ENCODE peak calls at places on chromosomes 12 and 14, in five cellular contexts. S is OCI-LY7, Z is A549, N is fibroblast of lung, I is dorsolateral prefrontal cortex. J is an unnamed sample.

GRCh38 chr12:118773956-118774723 is 207.2 kb upstream of the SRRM4 start:
- DNase-seq in S (no peak), Z (no peak), N (no peak), I (peak; percentile 46), J (no peak)

GRCh38 chr12:104805186-104805585 is 152.9 kb downstream of the SLC41A2 start:
- DNase-seq in S (no peak), Z (no peak), N (peak; percentile 24), I (no peak), J (no peak)

GRCh38 chr12:86137936-86138335 is 118.3 kb downstream of the MGAT4C start:
- DNase-seq in S (no peak), Z (peak; percentile 36), N (peak; percentile 37), I (no peak), J (no peak)

GRCh38 chr14:97350415-97350814 is 553.2 kb downstream of the VRK1 start:
- DNase-seq in S (no peak), Z (no peak), N (no peak), I (no peak), J (no peak)

GRCh38 chr12:132766380-132767085 is 4.9 kb upstream of the ANKLE2 start:
- DNase-seq in S (no peak), Z (no peak), N (peak; percentile 38), I (no peak), J (no peak)

GRCh38 chr14:101130861-101131260 is 227.3 kb upstream of the RTL1 start:
- DNase-seq in S (no peak), Z (no peak), N (no peak), I (no peak), J (no peak)

GRCh38 chr12:52006726-52007157 is at the start of gene TAMALIN:
- DNase-seq in S (no peak), Z (no peak), N (peak; percentile 64), I (no peak), J (no peak)

GRCh38 chr12:112824701-112825100 is 33.2 kb downstream of the RPH3A start:
- DNase-seq in S (no peak), Z (no peak), N (no peak), I (no peak), J (no peak)

GRCh38 chr14:106094654-106095189 is 568.3 kb downstream of the TMEM121 start:
- DNase-seq in S (no peak), Z (peak; percentile 48), N (no peak), I (no peak), J (no peak)

GRCh38 chr12:113019045-113019444 is 37.5 kb upstream of the DTX1 start:
- DNase-seq in S (no peak), Z (no peak), N (no peak), I (no peak), J (no peak)

GRCh38 chr12:104314242-104314614 is 10.7 kb downstream of the EID3 start:
- DNase-seq in S (no peak), Z (no peak), N (no peak), I (no peak), J (no peak)

GRCh38 chr12:48932878-48933277 is 7.6 kb upstream of the FKBP11 start:
- DNase-seq in S (no peak), Z (no peak), N (no peak), I (no peak), J (no peak)

GRCh38 chr12:67633708-67634107 is 14.8 kb upstream of the DYRK2 start:
- DNase-seq in S (no peak), Z (no peak), N (no peak), I (no peak), J (no peak)

GRCh38 chr12:13175499-13175898 is 21.0 kb upstream of the EMP1 start:
- DNase-seq in S (no peak), Z (no peak), N (peak; percentile 47), I (no peak), J (no peak)

GRCh38 chr14:50082784-50083466 is 33.4 kb downstream of the VCPKMT start:
- DNase-seq in S (peak; percentile 58), Z (no peak), N (peak; percentile 36), I (no peak), J (peak; percentile 90)

GRCh38 chr14:66143387-66144112 is 342.6 kb upstream of the CCDC196 start:
- DNase-seq in S (no peak), Z (no peak), N (no peak), I (no peak), J (no peak)

GRCh38 chr12:107329569-107330324 is 236.4 kb upstream of the CRY1 start:
- DNase-seq in S (no peak), Z (no peak), N (no peak), I (no peak), J (no peak)

GRCh38 chr14:63647696-63648410 is 6.2 kb upstream of the WDR89 start:
- DNase-seq in S (no peak), Z (no peak), N (no peak), I (no peak), J (no peak)

GRCh38 chr12:127893875-127894635 is 372.9 kb upstream of the TMEM132C start:
- DNase-seq in S (peak; percentile 22), Z (peak; percentile 6), N (no peak), I (no peak), J (no peak)

GRCh38 chr14:92513966-92514843 is 624 bp downstream of the RIN3 start:
- DNase-seq in S (no peak), Z (peak; percentile 24), N (peak; percentile 52), I (no peak), J (no peak)

DNA sequence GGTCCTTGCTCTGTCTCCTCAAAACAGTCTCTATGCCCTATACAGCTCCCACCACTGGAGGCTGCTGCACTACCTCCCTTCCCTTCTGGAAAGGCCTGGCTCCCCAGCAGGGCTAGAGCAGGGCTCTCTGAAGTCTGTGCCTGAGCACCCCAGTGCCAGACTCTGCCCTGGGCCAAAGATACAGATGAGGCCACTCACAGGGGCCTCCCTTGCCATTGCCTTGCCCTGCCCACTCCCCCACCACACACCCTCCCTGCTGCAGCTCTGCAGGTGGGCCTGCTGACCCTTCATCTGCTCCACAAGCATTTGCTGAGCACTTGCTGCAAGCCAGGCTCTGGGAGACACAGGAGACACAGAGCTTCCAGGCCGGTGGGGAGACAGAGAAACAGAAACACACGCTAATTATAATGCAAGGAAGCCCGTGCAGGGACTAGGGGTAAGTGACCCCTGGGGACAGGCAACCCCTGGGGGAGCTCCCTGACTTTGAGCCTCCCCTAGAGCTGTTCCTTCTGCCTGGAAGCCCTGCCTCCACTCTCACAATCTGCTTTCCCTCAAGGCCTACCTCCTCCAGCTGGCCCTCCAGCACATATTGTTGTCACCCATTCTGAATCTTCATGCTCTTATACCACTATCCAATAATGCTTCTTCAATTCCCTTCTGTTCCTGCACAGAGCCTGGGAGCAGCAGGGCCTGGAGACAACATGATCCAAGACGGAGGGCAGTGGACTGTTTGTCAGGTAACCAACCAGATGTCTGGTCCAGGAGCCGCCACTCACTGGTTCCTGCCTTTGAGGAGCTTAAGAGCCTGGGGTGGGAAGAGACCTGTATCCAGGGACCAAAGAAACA is 32.6 kb upstream of the PNMA1 start:
- DNase-seq in S (peak; percentile 18), Z (no peak), N (no peak), I (no peak), J (no peak)
- TF ChIP-seq CTCF in S (peak; percentile 41), Z (no peak), N (peak; percentile 23), I (peak; percentile 32), J (peak; percentile 22)

DNA sequence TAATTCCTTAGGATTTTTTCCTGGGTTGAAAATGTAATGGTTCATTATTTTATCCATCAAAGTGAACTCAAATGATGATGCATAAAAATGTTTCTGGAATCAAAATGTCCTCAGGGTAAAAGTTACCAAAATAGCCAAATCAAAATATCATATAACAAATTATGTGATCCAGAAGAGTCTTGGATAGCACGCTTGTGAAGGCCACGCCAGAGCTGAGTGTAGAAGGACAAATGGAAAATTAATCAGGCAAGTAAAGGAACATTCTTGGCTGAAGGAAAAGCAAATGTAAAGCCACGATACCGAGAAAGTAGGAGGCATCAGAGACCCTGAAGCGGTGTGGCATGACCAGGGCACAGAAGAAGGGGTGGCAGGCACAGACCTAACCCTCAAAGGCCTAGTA is 169.2 kb downstream of the CAPZA3 start:
- DNase-seq in S (no peak), Z (no peak), N (peak; percentile 10), I (no peak), J (no peak)
- TF ChIP-seq CTCF in S (no peak), Z (no peak), N (no peak), I (no peak), J (no peak)

GRCh38 chr12:30117483-30117882 is 333.7 kb upstream of the TMTC1 start:
- DNase-seq in S (no peak), Z (no peak), N (no peak), I (no peak), J (no peak)
- TF ChIP-seq CTCF in S (no peak), Z (no peak), N (no peak), I (no peak), J (no peak)

GRCh38 chr14:94372021-94372605 is 16.3 kb downstream of the SERPINA1 start:
- DNase-seq in S (no peak), Z (no peak), N (no peak), I (no peak), J (no peak)
- TF ChIP-seq CTCF in S (peak; percentile 58), Z (no peak), N (no peak), I (no peak), J (peak; percentile 21)

GRCh38 chr12:27123642-27124041 is 41.3 kb upstream of the C12orf71 start:
- DNase-seq in S (peak; percentile 33), Z (peak; percentile 49), N (peak; percentile 43), I (no peak), J (no peak)
- TF ChIP-seq CTCF in S (peak; percentile 64), Z (peak; percentile 43), N (no peak), I (no peak), J (peak; percentile 20)